ENCODE peak calls at places on chromosomes 2 and 18, in seven cellular contexts. F is GDM1; W is bronchial epithelial cell; C is B cell; I is stimulated activated CD4-positive, alpha-beta T cell treated with anti-CD3 and anti-CD28 coated beads, Interleukin-15, amount 100 ng/mL, for 1 hour; R is HTR-8/SVneo; M is NCI-H510A treated with DMSO at 0.1 percent for 48 hours. L is an unnamed sample.

GRCh38 chr18:71583291-71583690 is 960.9 kb downstream of the CBLN2 start:
- DNase-seq in R (no peak), W (no peak), M (no peak), I (no peak), C (no peak), F (no peak), L (no peak)

GRCh38 chr2:42492691-42493467 is 903 bp downstream of the KCNG3 start:
- DNase-seq in R (no peak), C (peak; percentile 49), I (no peak), F (no peak), W (no peak), M (peak; percentile 47), L (no peak)

GRCh38 chr2:239881031-239881471 is 144.1 kb downstream of the NDUFA10 start:
- DNase-seq in I (no peak), F (no peak), W (no peak), C (no peak), M (no peak), R (no peak), L (no peak)

GRCh38 chr2:113240915-113241911 is 37.5 kb downstream of the PAX8 start:
- DNase-seq in R (peak; percentile 91), C (no peak), I (no peak), M (no peak), F (peak; percentile 31), W (peak; percentile 100), L (no peak)

GRCh38 chr2:159912580-159912979 is 114.6 kb upstream of the CD302 start:
- DNase-seq in R (no peak), C (no peak), M (no peak), I (no peak), F (no peak), W (no peak), L (no peak)

GRCh38 chr2:239690651-239691631 is 290.1 kb upstream of the HDAC4 start:
- DNase-seq in R (no peak), C (no peak), W (no peak), M (no peak), I (no peak), F (no peak), L (no peak)

GRCh38 chr2:197675711-197676188 is 363 bp upstream of the RFTN2 start:
- DNase-seq in W (no peak), C (no peak), I (no peak), R (no peak), M (no peak), F (no peak), L (no peak)

GRCh38 chr18:11040823-11041712 is 108.3 kb downstream of the PIEZO2 start:
- DNase-seq in C (peak; percentile 26), I (no peak), R (peak; percentile 45), W (peak; percentile 27), M (peak; percentile 32), F (no peak), L (no peak)

GRCh38 chr2:20634430-20635095 is 16.3 kb downstream of the HS1BP3 start:
- DNase-seq in I (no peak), W (peak; percentile 58), R (peak; percentile 57), F (no peak), M (no peak), C (no peak), L (no peak)

GRCh38 chr2:41241325-41242000 is 789.6 kb upstream of the SLC8A1 start:
- DNase-seq in F (no peak), C (no peak), M (no peak), I (no peak), R (no peak), W (no peak), L (no peak)

GRCh38 chr2:12493031-12493513 is 223.7 kb upstream of the TRIB2 start:
- DNase-seq in R (peak; percentile 49), M (no peak), C (no peak), I (no peak), W (peak; percentile 87), F (no peak), L (no peak)

GRCh38 chr2:171411214-171411613 is 22.6 kb downstream of the METTL8 start:
- DNase-seq in C (no peak), R (no peak), I (no peak), M (no peak), F (no peak), W (no peak), L (no peak)

GRCh38 chr18:2889761-2890192 is 43.0 kb downstream of the EMILIN2 start:
- DNase-seq in W (peak; percentile 35), F (no peak), M (no peak), I (no peak), R (no peak), C (no peak), L (no peak)

GRCh38 chr18:58900015-58900649 is 35.5 kb downstream of the ZNF532 start:
- DNase-seq in C (no peak), W (no peak), R (no peak), M (no peak), F (no peak), I (no peak), L (no peak)

GRCh38 chr2:219689676-219690628 is 62.5 kb downstream of the SLC4A3 start:
- DNase-seq in R (peak; percentile 60), I (no peak), C (peak; percentile 58), F (peak; percentile 7), W (peak; percentile 76), M (peak; percentile 56), L (no peak)

GRCh38 chr2:146540271-146540932 is 1304.4 kb upstream of the ACVR2A start:
- DNase-seq in M (no peak), C (no peak), W (no peak), F (no peak), R (no peak), I (no peak), L (no peak)

GRCh38 chr2:95039410-95039809 is 13.9 kb downstream of the MAL start:
- DNase-seq in I (no peak), W (no peak), C (no peak), R (no peak), F (no peak), M (no peak), L (no peak)

GRCh38 chr2:215758691-215759090 is 254.7 kb downstream of the MREG start:
- DNase-seq in R (no peak), I (no peak), F (no peak), W (no peak), C (no peak), M (no peak), L (no peak)

GRCh38 chr2:173028141-173028540 is 47.5 kb upstream of the MAP3K20 start:
- DNase-seq in I (no peak), F (no peak), M (no peak), C (no peak), R (no peak), W (no peak), L (no peak)

GRCh38 chr2:20999906-21000645 is 43.8 kb downstream of the APOB start:
- DNase-seq in I (no peak), W (no peak), R (no peak), C (no peak), F (no peak), M (no peak), L (no peak)

GRCh38 chr18:80154293-80154692 is 45.2 kb downstream of the ADNP2 start:
- DNase-seq in I (no peak), W (peak; percentile 32), F (peak; percentile 5), C (peak; percentile 57), R (peak; percentile 7), M (peak; percentile 2), L (no peak)

GRCh38 chr2:202140522-202141292 is 67.7 kb downstream of the KIAA2012 start:
- DNase-seq in R (no peak), W (no peak), C (no peak), M (no peak), F (no peak), I (no peak), L (no peak)

GRCh38 chr2:111226797-111227700 is 106.3 kb downstream of the BCL2L11 start:
- DNase-seq in R (no peak), W (no peak), M (no peak), C (no peak), I (no peak), F (no peak), L (no peak)

GRCh38 chr2:18425186-18425585 is 135.3 kb downstream of the RDH14 start:
- DNase-seq in R (no peak), C (no peak), I (no peak), W (no peak), M (no peak), F (no peak), L (no peak)

GRCh38 chr18:51461956-51462355 is 264.5 kb upstream of the MEX3C start:
- DNase-seq in I (no peak), C (no peak), W (no peak), M (no peak), F (no peak), R (no peak), L (no peak)

GRCh38 chr2:27828305-27828704 is 56.8 kb downstream of the MRPL33 start:
- DNase-seq in F (no peak), I (no peak), R (no peak), M (peak; percentile 71), C (no peak), W (no peak), L (no peak)

GRCh38 chr2:210456571-210456970 is 20.0 kb downstream of the LANCL1 start:
- DNase-seq in M (no peak), R (no peak), I (no peak), F (no peak), W (no peak), C (no peak), L (no peak)

GRCh38 chr2:54454548-54454921 is 1.6 kb upstream of the SPTBN1 start:
- DNase-seq in C (no peak), W (no peak), F (no peak), I (no peak), M (peak; percentile 53), R (no peak), L (no peak)

GRCh38 chr2:111695441-111696007 is 188.5 kb downstream of the ANAPC1 start:
- DNase-seq in C (no peak), I (no peak), R (no peak), M (no peak), W (no peak), F (no peak), L (no peak)

GRCh38 chr2:85189606-85190270 is 56.5 kb downstream of the TCF7L1 start:
- DNase-seq in I (no peak), M (no peak), W (no peak), C (no peak), R (no peak), F (no peak), L (no peak)

GRCh38 chr2:37619957-37620295 is 51.5 kb downstream of the CDC42EP3 start:
- DNase-seq in R (no peak), I (no peak), W (no peak), C (no peak), M (no peak), F (no peak), L (no peak)

GRCh38 chr2:23418490-23418911 is 33.5 kb downstream of the KLHL29 start:
- DNase-seq in W (peak; percentile 84), R (peak; percentile 24), C (no peak), F (no peak), I (no peak), M (no peak), L (no peak)

L was measured in GF-D8.